ENCODE peak calls at places on chromosomes 5 and 9, in nine cellular contexts. One of them, this sample, is unnamed.

GRCh38 chr5:97560176-97560993 is 377.3 kb upstream of the RIOK2 start:
- DNase-seq in NB4: no peak
- DNase-seq in NCI-H2081: no peak
- DNase-seq in hepatocyte: no peak
- DNase-seq in anterior cingulate cortex: no peak
- DNase-seq in activated naive CD4-positive, alpha-beta T cell: no peak
- DNase-seq in stimulated activated CD4-positive, alpha-beta T cell treated with anti-CD3 and anti-CD28 coated beads, Interleukin-15, amount 100 ng/mL, for 1 hour: no peak
- DNase-seq in frontal cortex: no peak
- DNase-seq in T-helper 2 cell: no peak
- DNase-seq in this sample: no peak

GRCh38 chr5:137566780-137567179 is 67.7 kb upstream of the SPOCK1 start:
- DNase-seq in frontal cortex: no peak
- DNase-seq in anterior cingulate cortex: no peak
- DNase-seq in NCI-H2081: no peak
- DNase-seq in T-helper 2 cell: no peak
- DNase-seq in stimulated activated CD4-positive, alpha-beta T cell treated with anti-CD3 and anti-CD28 coated beads, Interleukin-15, amount 100 ng/mL, for 1 hour: no peak
- DNase-seq in NB4: no peak
- DNase-seq in activated naive CD4-positive, alpha-beta T cell: no peak
- DNase-seq in hepatocyte: no peak
- DNase-seq in this sample: no peak

GRCh38 chr5:54774281-54775171 is 210.9 kb downstream of the ESM1 start:
- DNase-seq in frontal cortex: no peak
- DNase-seq in NCI-H2081: no peak
- DNase-seq in NB4: no peak
- DNase-seq in stimulated activated CD4-positive, alpha-beta T cell treated with anti-CD3 and anti-CD28 coated beads, Interleukin-15, amount 100 ng/mL, for 1 hour: no peak
- DNase-seq in anterior cingulate cortex: no peak
- DNase-seq in hepatocyte: peak; percentile 15
- DNase-seq in T-helper 2 cell: no peak
- DNase-seq in activated naive CD4-positive, alpha-beta T cell: no peak
- DNase-seq in this sample: no peak

GRCh38 chr5:181173420-181174342 is 26.3 kb downstream of the OR2V2 start:
- DNase-seq in activated naive CD4-positive, alpha-beta T cell: no peak
- DNase-seq in NB4: peak; percentile 72
- DNase-seq in frontal cortex: no peak
- DNase-seq in stimulated activated CD4-positive, alpha-beta T cell treated with anti-CD3 and anti-CD28 coated beads, Interleukin-15, amount 100 ng/mL, for 1 hour: no peak
- DNase-seq in anterior cingulate cortex: no peak
- DNase-seq in NCI-H2081: no peak
- DNase-seq in hepatocyte: peak; percentile 52
- DNase-seq in T-helper 2 cell: peak; percentile 56
- DNase-seq in this sample: no peak

GRCh38 chr5:980001-980588 is 28.5 kb upstream of the NKD2 start:
- DNase-seq in T-helper 2 cell: no peak
- DNase-seq in stimulated activated CD4-positive, alpha-beta T cell treated with anti-CD3 and anti-CD28 coated beads, Interleukin-15, amount 100 ng/mL, for 1 hour: no peak
- DNase-seq in frontal cortex: peak; percentile 68
- DNase-seq in NB4: no peak
- DNase-seq in NCI-H2081: no peak
- DNase-seq in activated naive CD4-positive, alpha-beta T cell: no peak
- DNase-seq in anterior cingulate cortex: no peak
- DNase-seq in hepatocyte: peak; percentile 4
- DNase-seq in this sample: no peak

GRCh38 chr9:85223506-85224108 is 518.1 kb downstream of the AGTPBP1 start:
- DNase-seq in frontal cortex: no peak
- DNase-seq in hepatocyte: no peak
- DNase-seq in NB4: no peak
- DNase-seq in anterior cingulate cortex: no peak
- DNase-seq in NCI-H2081: no peak
- DNase-seq in stimulated activated CD4-positive, alpha-beta T cell treated with anti-CD3 and anti-CD28 coated beads, Interleukin-15, amount 100 ng/mL, for 1 hour: no peak
- DNase-seq in activated naive CD4-positive, alpha-beta T cell: no peak
- DNase-seq in T-helper 2 cell: no peak
- DNase-seq in this sample: no peak

GRCh38 chr5:32520995-32521394 is 64.4 kb upstream of the SUB1 start:
- DNase-seq in stimulated activated CD4-positive, alpha-beta T cell treated with anti-CD3 and anti-CD28 coated beads, Interleukin-15, amount 100 ng/mL, for 1 hour: no peak
- DNase-seq in NB4: no peak
- DNase-seq in T-helper 2 cell: no peak
- DNase-seq in anterior cingulate cortex: no peak
- DNase-seq in NCI-H2081: no peak
- DNase-seq in hepatocyte: no peak
- DNase-seq in frontal cortex: no peak
- DNase-seq in activated naive CD4-positive, alpha-beta T cell: no peak
- DNase-seq in this sample: no peak

GRCh38 chr9:32350682-32351081 is 33.8 kb upstream of the ACO1 start:
- DNase-seq in activated naive CD4-positive, alpha-beta T cell: no peak
- DNase-seq in anterior cingulate cortex: no peak
- DNase-seq in NB4: peak; percentile 72
- DNase-seq in hepatocyte: peak; percentile 16
- DNase-seq in stimulated activated CD4-positive, alpha-beta T cell treated with anti-CD3 and anti-CD28 coated beads, Interleukin-15, amount 100 ng/mL, for 1 hour: no peak
- DNase-seq in frontal cortex: peak; percentile 16
- DNase-seq in T-helper 2 cell: no peak
- DNase-seq in NCI-H2081: peak; percentile 55
- DNase-seq in this sample: no peak

GRCh38 chr9:119677811-119678530 is 308.7 kb upstream of the BRINP1 start:
- DNase-seq in NB4: no peak
- DNase-seq in activated naive CD4-positive, alpha-beta T cell: no peak
- DNase-seq in hepatocyte: no peak
- DNase-seq in NCI-H2081: no peak
- DNase-seq in T-helper 2 cell: no peak
- DNase-seq in frontal cortex: no peak
- DNase-seq in stimulated activated CD4-positive, alpha-beta T cell treated with anti-CD3 and anti-CD28 coated beads, Interleukin-15, amount 100 ng/mL, for 1 hour: no peak
- DNase-seq in anterior cingulate cortex: no peak
- DNase-seq in this sample: no peak

GRCh38 chr5:78808818-78809217 is 160.2 kb upstream of the LHFPL2 start:
- DNase-seq in frontal cortex: no peak
- DNase-seq in anterior cingulate cortex: no peak
- DNase-seq in hepatocyte: no peak
- DNase-seq in NB4: no peak
- DNase-seq in activated naive CD4-positive, alpha-beta T cell: no peak
- DNase-seq in T-helper 2 cell: no peak
- DNase-seq in stimulated activated CD4-positive, alpha-beta T cell treated with anti-CD3 and anti-CD28 coated beads, Interleukin-15, amount 100 ng/mL, for 1 hour: no peak
- DNase-seq in NCI-H2081: no peak
- DNase-seq in this sample: no peak

GRCh38 chr9:32524558-32525461 is 1.2 kb downstream of the RIGI start:
- DNase-seq in frontal cortex: no peak
- DNase-seq in T-helper 2 cell: no peak
- DNase-seq in NB4: peak; percentile 29
- DNase-seq in activated naive CD4-positive, alpha-beta T cell: peak; percentile 5
- DNase-seq in stimulated activated CD4-positive, alpha-beta T cell treated with anti-CD3 and anti-CD28 coated beads, Interleukin-15, amount 100 ng/mL, for 1 hour: no peak
- DNase-seq in hepatocyte: no peak
- DNase-seq in NCI-H2081: no peak
- DNase-seq in anterior cingulate cortex: no peak
- DNase-seq in this sample: no peak

GRCh38 chr9:111839981-111840380 is 45.2 kb upstream of the SHOC1 start:
- DNase-seq in NB4: no peak
- DNase-seq in anterior cingulate cortex: no peak
- DNase-seq in activated naive CD4-positive, alpha-beta T cell: no peak
- DNase-seq in NCI-H2081: no peak
- DNase-seq in frontal cortex: no peak
- DNase-seq in stimulated activated CD4-positive, alpha-beta T cell treated with anti-CD3 and anti-CD28 coated beads, Interleukin-15, amount 100 ng/mL, for 1 hour: no peak
- DNase-seq in hepatocyte: no peak
- DNase-seq in T-helper 2 cell: no peak
- DNase-seq in this sample: no peak

This sample was measured in substantia nigra.